ENCODE peak calls at places on chromosomes 16 and 17, in six cellular contexts. D is left lung; S is activated T-cell treated with anti-CD3 and anti-CD28 coated beads, Interleukin-2, amount 50 U/mL, for 4 hours; Q is left cardiac atrium; O is naive thymus-derived CD4-positive, alpha-beta T cell; X is activated CD8-positive, alpha-beta T cell treated with anti-CD3 and anti-CD28 coated beads, Interleukin-2, amount 10 ng/mL, durations not matched to agents 7 days and 5 days. P is an unnamed sample.

GRCh38 chr17:17882182-17882581 is 45.4 kb upstream of the SREBF1 start:
- ATAC-seq in D (no peak), S (no peak), Q (no peak), O (no peak), X (no peak), P (no peak)

GRCh38 chr17:77610518-77610893 is 348.0 kb upstream of the TNRC6C start:
- ATAC-seq in D (no peak), S (peak), Q (no peak), O (peak), X (peak), P (no peak)

GRCh38 chr17:80675451-80676095 is 130.9 kb downstream of the RPTOR start:
- ATAC-seq in D (peak), S (no peak), Q (no peak), O (no peak), X (no peak), P (no peak)

GRCh38 chr16:87235810-87236515 is 81.2 kb downstream of the C16orf95 start:
- ATAC-seq in D (no peak), S (peak), Q (no peak), O (no peak), X (peak), P (no peak)

GRCh38 chr16:82138478-82139285 is 31.3 kb downstream of the MPHOSPH6 start:
- ATAC-seq in D (no peak), S (no peak), Q (no peak), O (no peak), X (no peak), P (no peak)

GRCh38 chr16:22751104-22751667 is 62.8 kb upstream of the HS3ST2 start:
- ATAC-seq in D (no peak), S (no peak), Q (no peak), O (no peak), X (no peak), P (no peak)

GRCh38 chr16:83689385-83689831 is 118.4 kb upstream of the HSBP1 start:
- ATAC-seq in D (peak), S (no peak), Q (peak), O (no peak), X (no peak), P (peak)

GRCh38 chr16:11843206-11843605 is 8.1 kb downstream of the RSL1D1 start:
- ATAC-seq in D (no peak), S (no peak), Q (no peak), O (no peak), X (no peak), P (no peak)

GRCh38 chr16:87201052-87201451 is 116.1 kb downstream of the C16orf95 start:
- ATAC-seq in D (peak), S (no peak), Q (peak), O (no peak), X (no peak), P (peak)

GRCh38 chr16:66247516-66248089 is 118.9 kb upstream of the CDH5 start:
- ATAC-seq in D (peak), S (no peak), Q (peak), O (no peak), X (no peak), P (no peak)

GRCh38 chr16:6112700-6113099 is 1015.1 kb upstream of the EEF2KMT start:
- ATAC-seq in D (no peak), S (no peak), Q (no peak), O (no peak), X (no peak), P (no peak)

GRCh38 chr16:24906901-24907300 is 61.1 kb downstream of the SLC5A11 start:
- ATAC-seq in D (no peak), S (no peak), Q (no peak), O (no peak), X (no peak), P (no peak)

GRCh38 chr16:19704321-19705130 is 13.5 kb downstream of the KNOP1 start:
- ATAC-seq in D (peak), S (no peak), Q (peak), O (no peak), X (no peak), P (no peak)

GRCh38 chr16:15452456-15452855 is 18.1 kb downstream of the BMERB1 start:
- ATAC-seq in D (no peak), S (no peak), Q (peak), O (no peak), X (no peak), P (no peak)

GRCh38 chr16:19707699-19708497 is 10.1 kb downstream of the KNOP1 start:
- ATAC-seq in D (no peak), S (no peak), Q (no peak), O (peak), X (no peak), P (no peak)

GRCh38 chr17:82837586-82838320 is 2.1 kb downstream of the ZNF750 start:
- ATAC-seq in D (peak), S (no peak), Q (peak), O (no peak), X (no peak), P (no peak)

GRCh38 chr17:4786111-4786491 is at the start of gene VMO1:
- ATAC-seq in D (no peak), S (no peak), Q (no peak), O (no peak), X (no peak), P (no peak)

GRCh38 chr16:177981-178676 is 1.6 kb downstream of the HBA1 start:
- ATAC-seq in D (no peak), S (no peak), Q (no peak), O (no peak), X (no peak), P (no peak)

GRCh38 chr16:15498427-15499175 is 64.2 kb downstream of the BMERB1 start:
- ATAC-seq in D (no peak), S (no peak), Q (no peak), O (no peak), X (no peak), P (peak)

GRCh38 chr17:28071891-28072606 is 29.6 kb downstream of the NLK start:
- ATAC-seq in D (no peak), S (no peak), Q (no peak), O (peak), X (no peak), P (no peak)

GRCh38 chr17:58693751-58694150 is 1.3 kb downstream of the RAD51C start:
- ATAC-seq in D (no peak), S (no peak), Q (no peak), O (no peak), X (no peak), P (no peak)

GRCh38 chr17:20087538-20088250 is 78.5 kb downstream of the SPECC1 start:
- ATAC-seq in D (no peak), S (no peak), Q (no peak), O (no peak), X (no peak), P (no peak)

GRCh38 chr17:72445055-72445991 is 324.5 kb downstream of the SOX9 start:
- ATAC-seq in D (no peak), S (no peak), Q (no peak), O (no peak), X (no peak), P (no peak)

GRCh38 chr16:85279874-85280545 is 167.7 kb upstream of the CIBAR2 start:
- ATAC-seq in D (peak), S (no peak), Q (peak), O (no peak), X (no peak), P (no peak)

GRCh38 chr16:88472637-88473205 is 19.6 kb downstream of the ZFPM1 start:
- ATAC-seq in D (peak), S (no peak), Q (peak), O (no peak), X (no peak), P (no peak)

GRCh38 chr17:49496866-49497146 is 1.7 kb downstream of the NGFR start:
- ATAC-seq in D (no peak), S (no peak), Q (no peak), O (no peak), X (no peak), P (no peak)

GRCh38 chr16:1173778-1174451 is 21.0 kb downstream of the CACNA1H start:
- ATAC-seq in D (no peak), S (no peak), Q (no peak), O (no peak), X (no peak), P (no peak)

GRCh38 chr16:84501077-84501735 is 3.3 kb downstream of the MEAK7 start:
- ATAC-seq in D (no peak), S (no peak), Q (no peak), O (no peak), X (no peak), P (no peak)

GRCh38 chr17:8892338-8892690 is 24.8 kb upstream of the PIK3R6 start:
- ATAC-seq in D (no peak), S (peak), Q (no peak), O (no peak), X (no peak), P (no peak)

GRCh38 chr17:62899349-62899748 is 66.7 kb upstream of the TANC2 start:
- ATAC-seq in D (peak), S (no peak), Q (no peak), O (peak), X (no peak), P (no peak)